ENCODE peak calls at places on chromosomes 5 and 9, in six cellular contexts. Y is dorsolateral prefrontal cortex, P is ascending aorta, L is astrocyte, Z is GM23338, V is A549. C is an unnamed sample.

GRCh38 chr5:13985736-13986418 is 41.4 kb upstream of the DNAH5 start:
- DNase-seq in Y (no peak), P (no peak), L (peak), Z (no peak), V (peak), C (no peak)

GRCh38 chr9:69785757-69786156 is 25.9 kb upstream of the PTAR1 start:
- DNase-seq in Y (no peak), P (no peak), L (peak), Z (peak), V (no peak), C (no peak)

GRCh38 chr5:144203750-144204596 is 33.3 kb downstream of the KCTD16 start:
- DNase-seq in Y (no peak), P (peak), L (peak), Z (peak), V (no peak), C (no peak)

GRCh38 chr9:125538092-125538473 is 168.9 kb downstream of the MAPKAP1 start:
- DNase-seq in Y (no peak), P (no peak), L (peak), Z (no peak), V (peak), C (no peak)

GRCh38 chr5:108003178-108003577 is 332.4 kb upstream of the EFNA5 start:
- DNase-seq in Y (no peak), P (no peak), L (peak), Z (no peak), V (no peak), C (no peak)

GRCh38 chr5:141605523-141606277 is 13.1 kb downstream of the DIAPH1 start:
- DNase-seq in Y (no peak), P (peak), L (no peak), Z (peak), V (no peak), C (no peak)

GRCh38 chr5:78404682-78405293 is 44.4 kb downstream of the SCAMP1 start:
- DNase-seq in Y (no peak), P (no peak), L (no peak), Z (peak), V (no peak), C (no peak)

GRCh38 chr9:135379540-135380267 is 99.9 kb upstream of the PPP1R26 start:
- DNase-seq in Y (peak), P (no peak), L (no peak), Z (no peak), V (no peak), C (no peak)

GRCh38 chr5:81006955-81007636 is 46.9 kb downstream of the RASGRF2 start:
- DNase-seq in Y (no peak), P (no peak), L (no peak), Z (no peak), V (no peak), C (no peak)

GRCh38 chr5:68459093-68459492 is 243.5 kb downstream of the PIK3R1 start:
- DNase-seq in Y (no peak), P (no peak), L (no peak), Z (no peak), V (no peak), C (no peak)

GRCh38 chr5:82387041-82387818 is 109.1 kb upstream of the RPS23 start:
- DNase-seq in Y (no peak), P (no peak), L (peak), Z (no peak), V (peak), C (no peak)

GRCh38 chr5:172932313-172933017 is 26.8 kb upstream of the RPL26L1 start:
- DNase-seq in Y (peak), P (peak), L (no peak), Z (peak), V (peak), C (peak)

GRCh38 chr9:70566066-70566465 is 151.6 kb upstream of the KLF9 start:
- DNase-seq in Y (no peak), P (no peak), L (no peak), Z (no peak), V (no peak), C (no peak)

GRCh38 chr5:76081811-76082783 is 1.1 kb upstream of the SV2C start:
- DNase-seq in Y (no peak), P (no peak), L (no peak), Z (peak), V (no peak), C (no peak)

GRCh38 chr5:99032234-99033013 is 103.6 kb upstream of the CHD1 start:
- DNase-seq in Y (no peak), P (peak), L (peak), Z (peak), V (peak), C (peak)

GRCh38 chr5:166377756-166378155 is 1913.7 kb upstream of the WWC1 start:
- DNase-seq in Y (no peak), P (no peak), L (no peak), Z (no peak), V (no peak), C (peak)

GRCh38 chr5:140556438-140556837 is 835 bp downstream of the SRA1 start:
- DNase-seq in Y (no peak), P (no peak), L (peak), Z (no peak), V (no peak), C (no peak)

GRCh38 chr5:103510851-103511553 is 51.6 kb downstream of the NUDT12 start:
- DNase-seq in Y (no peak), P (no peak), L (no peak), Z (no peak), V (no peak), C (no peak)

GRCh38 chr5:140322751-140323731 is 20.1 kb upstream of the PFDN1 start:
- DNase-seq in Y (no peak), P (peak), L (peak), Z (peak), V (no peak), C (peak)

GRCh38 chr9:14908221-14909206 is 1.7 kb downstream of the FREM1 start:
- DNase-seq in Y (no peak), P (no peak), L (no peak), Z (peak), V (no peak), C (no peak)

GRCh38 chr9:127366594-127366993 is 30.4 kb upstream of the SLC2A8 start:
- DNase-seq in Y (no peak), P (no peak), L (no peak), Z (no peak), V (no peak), C (no peak)

GRCh38 chr5:758698-759053 is 25.9 kb downstream of the ZDHHC11B start:
- DNase-seq in Y (no peak), P (no peak), L (no peak), Z (no peak), V (no peak), C (no peak)

GRCh38 chr9:115137511-115137910 is 19.6 kb upstream of the TNC start:
- DNase-seq in Y (no peak), P (no peak), L (peak), Z (no peak), V (no peak), C (no peak)

GRCh38 chr5:77957-78804 is 13.8 kb upstream of the PLEKHG4B start:
- DNase-seq in Y (no peak), P (no peak), L (peak), Z (peak), V (peak), C (no peak)

GRCh38 chr5:158288258-158288657 is 429.3 kb upstream of the CLINT1 start:
- DNase-seq in Y (no peak), P (no peak), L (no peak), Z (no peak), V (no peak), C (no peak)

GRCh38 chr9:136782452-136782851 is 8.7 kb upstream of the TMEM141 start:
- DNase-seq in Y (no peak), P (no peak), L (no peak), Z (no peak), V (no peak), C (no peak)

GRCh38 chr5:100867039-100867562 is 36.0 kb downstream of the ST8SIA4 start:
- DNase-seq in Y (no peak), P (no peak), L (no peak), Z (no peak), V (no peak), C (no peak)

GRCh38 chr9:70389642-70390266 is 24.7 kb downstream of the KLF9 start:
- DNase-seq in Y (peak), P (peak), L (peak), Z (no peak), V (no peak), C (no peak)

GRCh38 chr9:18442629-18443491 is 31.1 kb upstream of the ADAMTSL1 start:
- DNase-seq in Y (peak), P (peak), L (peak), Z (peak), V (peak), C (peak)

GRCh38 chr5:6703791-6704190 is 9.4 kb upstream of the TENT4A start:
- DNase-seq in Y (no peak), P (no peak), L (peak), Z (no peak), V (no peak), C (no peak)

GRCh38 chr5:124395899-124396298 is 350.5 kb downstream of the ZNF608 start:
- DNase-seq in Y (no peak), P (no peak), L (no peak), Z (no peak), V (no peak), C (no peak)
- H3K27ac ChIP-seq in Y (peak), P (no peak), L (no peak), Z (no peak), V (no peak), C (peak)

DNA sequence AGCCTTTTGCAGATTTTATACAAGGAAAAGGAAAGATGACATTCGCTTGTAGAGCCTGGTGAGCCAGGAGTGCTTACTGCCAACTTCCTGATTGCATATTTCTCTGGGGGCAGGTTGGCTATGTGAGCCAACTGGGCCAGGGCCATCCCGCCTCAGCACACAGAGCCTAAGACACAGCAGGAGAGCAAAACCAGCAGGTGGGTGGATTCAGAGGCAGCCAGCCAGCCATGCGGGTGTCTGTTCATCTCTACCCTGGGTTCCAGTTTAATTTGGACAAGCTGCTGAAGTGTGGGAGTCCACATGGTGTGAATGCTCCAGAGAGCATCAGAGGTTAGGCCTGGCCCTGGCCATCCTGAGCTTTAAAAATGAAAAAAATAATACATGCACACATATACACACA is 291.4 kb downstream of the ARHGEF28 start:
- DNase-seq in Y (peak), P (no peak), L (peak), Z (peak), V (no peak), C (no peak)
- H3K27ac ChIP-seq in Y (no peak), P (no peak), L (no peak), Z (no peak), V (no peak), C (no peak)

DNA sequence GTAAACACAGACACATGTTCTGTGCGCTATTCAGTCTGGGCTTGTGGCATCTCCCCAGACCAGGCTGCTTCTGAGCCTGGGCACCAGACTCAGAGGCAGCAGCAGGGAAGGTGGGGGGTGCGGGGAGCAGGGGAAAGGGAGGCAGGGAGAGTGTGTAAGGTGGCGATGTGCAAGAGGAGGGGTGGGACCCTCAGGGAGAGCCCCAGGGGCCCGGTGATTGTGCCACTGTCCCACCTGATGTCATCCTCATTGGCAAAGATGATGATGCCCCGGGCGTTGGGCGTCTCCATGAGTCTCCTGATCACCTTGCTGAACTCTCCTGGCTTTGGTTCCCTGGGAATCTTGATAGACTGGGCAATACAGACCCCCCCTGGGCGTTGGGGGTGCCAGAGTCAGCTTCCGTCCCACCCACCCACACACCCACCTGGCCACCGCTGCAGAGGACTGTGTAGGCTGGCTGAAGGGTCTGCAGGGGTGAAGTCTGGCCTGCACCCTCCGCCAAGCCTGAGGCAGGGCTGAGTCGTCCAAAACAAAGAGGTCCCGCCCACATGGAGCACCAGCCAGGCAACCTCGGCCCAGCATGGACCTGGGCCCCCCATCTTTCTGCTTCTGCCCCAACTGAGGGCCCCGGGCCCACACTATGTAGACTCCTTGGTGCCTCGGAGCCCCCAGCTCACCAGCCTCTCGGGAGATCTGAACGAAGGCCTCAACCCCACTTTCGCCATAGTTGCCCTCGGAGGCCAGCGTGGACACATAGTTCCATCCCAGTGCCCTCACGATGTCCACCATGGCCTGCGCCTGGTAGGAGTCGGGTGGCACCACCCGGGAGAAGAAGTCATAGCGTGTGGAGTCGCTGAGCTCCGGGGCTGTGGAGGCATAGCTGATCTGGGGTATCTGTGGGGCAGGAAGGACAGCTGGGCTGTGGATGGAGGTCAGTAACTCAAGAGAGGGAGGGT is 3.7 kb downstream of the GRM6 start:
- DNase-seq in Y (no peak), P (no peak), L (no peak), Z (no peak), V (no peak), C (no peak)
- H3K27ac ChIP-seq in Y (no peak), P (no peak), L (no peak), Z (no peak), V (no peak), C (no peak)

DNA sequence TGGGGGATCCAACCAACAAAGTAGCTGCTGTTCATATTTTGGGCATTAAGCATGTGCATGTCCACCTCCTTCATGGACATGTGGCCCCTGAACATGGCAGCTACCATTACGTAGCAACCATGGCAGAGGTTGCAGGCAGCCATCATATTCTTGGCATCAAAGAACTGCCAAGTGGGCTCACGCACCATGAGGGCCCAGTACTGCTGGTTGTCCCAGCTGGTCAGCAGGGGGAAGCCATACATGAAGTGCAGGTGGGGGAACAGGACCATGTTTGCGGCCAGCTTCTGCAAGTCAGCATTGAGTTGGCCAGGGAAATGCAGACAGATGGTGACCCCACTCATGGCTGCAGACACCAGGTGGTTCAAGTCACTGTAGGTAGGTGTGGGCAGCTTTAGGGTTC is 9.5 kb downstream of the MTAP start:
- DNase-seq in Y (no peak), P (no peak), L (no peak), Z (no peak), V (no peak), C (no peak)
- H3K27ac ChIP-seq in Y (no peak), P (no peak), L (peak), Z (no peak), V (peak), C (no peak)

GRCh38 chr5:17305964-17306725 is 88.7 kb downstream of the BASP1 start:
- DNase-seq in Y (no peak), P (peak), L (peak), Z (peak), V (peak), C (no peak)
- H3K27ac ChIP-seq in Y (no peak), P (peak), L (peak), Z (no peak), V (peak), C (no peak)

GRCh38 chr5:96658272-96658671 is 3.9 kb upstream of the CAST start:
- DNase-seq in Y (no peak), P (no peak), L (peak), Z (peak), V (no peak), C (no peak)
- H3K27ac ChIP-seq in Y (no peak), P (no peak), L (peak), Z (no peak), V (peak), C (no peak)

DNA sequence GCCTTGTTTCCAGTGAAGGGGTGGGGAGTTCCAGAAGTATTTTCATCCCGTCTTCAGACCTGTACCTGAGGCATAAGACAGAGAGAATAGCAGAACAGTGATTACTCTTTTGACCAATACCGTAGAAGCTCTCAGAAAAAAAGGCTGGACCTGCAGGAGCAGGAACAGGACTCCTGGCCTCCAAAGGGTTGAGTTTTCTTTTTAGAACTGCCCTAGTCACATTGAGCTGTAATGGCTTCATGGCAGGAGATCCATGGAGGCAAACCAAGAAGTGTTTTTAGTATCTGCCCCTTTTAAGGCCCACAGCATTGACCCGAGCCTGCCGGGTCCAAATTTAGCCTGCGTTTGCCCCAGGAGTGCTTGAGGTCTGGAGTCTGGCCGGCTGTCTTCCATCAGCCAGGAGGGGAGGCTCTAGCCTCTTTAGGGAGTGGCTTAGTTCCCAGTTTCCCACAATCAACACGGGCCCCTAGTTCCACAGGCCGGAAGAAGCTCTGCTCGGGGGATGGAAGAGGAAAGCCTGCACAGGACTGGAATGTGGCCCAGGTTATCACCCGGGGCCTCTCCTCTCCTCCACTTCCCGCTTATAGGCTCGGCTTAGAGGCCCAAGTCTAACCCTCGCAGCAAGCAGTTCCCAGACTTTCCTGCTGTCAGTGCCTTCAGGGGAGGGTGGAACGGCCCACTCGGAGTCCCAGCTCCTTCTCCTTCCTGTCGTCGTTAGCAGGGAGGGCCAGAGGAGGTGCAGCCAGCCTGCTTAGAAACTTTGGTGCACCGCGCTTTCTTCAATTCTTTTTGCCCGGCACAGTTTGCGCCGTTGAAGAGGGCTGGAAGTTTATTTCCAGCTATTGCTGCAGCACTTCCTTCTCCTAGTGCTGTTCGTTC is 80.7 kb downstream of the C9orf152 start:
- DNase-seq in Y (no peak), P (peak), L (peak), Z (peak), V (no peak), C (no peak)
- H3K27ac ChIP-seq in Y (peak), P (peak), L (peak), Z (peak), V (peak), C (no peak)

GRCh38 chr9:124221685-124222084 is 36.1 kb upstream of the NEK6 start:
- DNase-seq in Y (no peak), P (no peak), L (no peak), Z (no peak), V (no peak), C (no peak)

GRCh38 chr9:124222918-124223720 is 34.6 kb upstream of the NEK6 start:
- DNase-seq in Y (peak), P (peak), L (no peak), Z (no peak), V (no peak), C (no peak)

GRCh38 chr9:124219290-124219605 is 38.5 kb upstream of the NEK6 start:
- DNase-seq in Y (no peak), P (peak), L (no peak), Z (no peak), V (no peak), C (no peak)

GRCh38 chr9:124220551-124221451 is 36.9 kb upstream of the NEK6 start:
- DNase-seq in Y (no peak), P (no peak), L (peak), Z (no peak), V (peak), C (no peak)

DNA sequence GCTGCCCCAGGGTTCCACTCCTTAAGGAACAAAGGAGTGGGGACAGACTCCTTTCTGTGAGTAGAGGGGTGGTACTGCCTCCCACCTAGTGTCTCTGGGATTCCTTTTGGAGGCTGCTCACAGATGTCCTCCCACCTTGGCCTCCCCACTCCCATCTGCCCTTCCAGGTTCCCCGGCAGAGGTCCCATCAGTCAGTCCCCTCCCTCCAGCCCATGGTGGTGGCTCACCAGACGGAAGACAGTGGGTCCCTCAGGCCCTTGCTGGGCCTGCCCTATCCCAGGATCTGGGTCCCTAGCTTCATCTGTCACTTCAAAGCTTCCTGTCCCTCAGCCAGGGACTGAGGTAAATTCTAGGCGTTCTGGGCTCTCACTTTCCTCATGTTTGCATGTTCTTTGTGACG is 35.6 kb upstream of the NEK6 start:
- DNase-seq in Y (no peak), P (no peak), L (no peak), Z (no peak), V (no peak), C (no peak)
- H3K27ac ChIP-seq in Y (no peak), P (no peak), L (no peak), Z (no peak), V (no peak), C (no peak)

GRCh38 chr5:39175273-39175955 is 43.9 kb downstream of the FYB1 start:
- DNase-seq in Y (no peak), P (no peak), L (no peak), Z (peak), V (no peak), C (no peak)

GRCh38 chr5:39173069-39173468 is 46.3 kb downstream of the FYB1 start:
- DNase-seq in Y (no peak), P (no peak), L (no peak), Z (no peak), V (no peak), C (no peak)

GRCh38 chr5:39171647-39172046 is 47.7 kb downstream of the FYB1 start:
- DNase-seq in Y (no peak), P (no peak), L (no peak), Z (no peak), V (no peak), C (no peak)

GRCh38 chr5:39169081-39169480 is 50.3 kb downstream of the FYB1 start:
- DNase-seq in Y (no peak), P (no peak), L (peak), Z (no peak), V (no peak), C (no peak)

GRCh38 chr5:39172593-39172992 is 46.8 kb downstream of the FYB1 start:
- DNase-seq in Y (no peak), P (no peak), L (no peak), Z (no peak), V (no peak), C (no peak)
- H3K27ac ChIP-seq in Y (no peak), P (no peak), L (no peak), Z (no peak), V (no peak), C (no peak)